ENCODE peak calls at places on chromosome 22, in seven cellular contexts. S, W, Z, E, X, M and V are unnamed samples.

GRCh38 chr22:49756656-49757055 is 71.0 kb downstream of the BRD1 start:
- DNase-seq in W (no peak), S (no peak), Z (no peak), M (no peak), E (no peak), X (no peak), V (no peak)

GRCh38 chr22:41367039-41367679 is 14.6 kb upstream of the TEF start:
- DNase-seq in S (peak), W (peak), X (peak), Z (peak), M (peak), E (no peak), V (peak)

GRCh38 chr22:49086606-49087157 is 741.0 kb downstream of the BRD1 start:
- DNase-seq in E (no peak), X (no peak), Z (no peak), M (no peak), S (no peak), W (no peak), V (no peak)

GRCh38 chr22:38757464-38757757 is 1.6 kb upstream of the SUN2 start:
- DNase-seq in Z (no peak), E (no peak), X (no peak), S (no peak), M (no peak), W (no peak), V (no peak)

GRCh38 chr22:22684605-22685561 is 40.5 kb downstream of the GGTLC2 start:
- DNase-seq in W (no peak), X (peak), M (peak), E (peak), S (no peak), Z (peak), V (peak)

GRCh38 chr22:41526802-41527799 is 17.2 kb downstream of the POLR3H start:
- DNase-seq in E (peak), X (peak), M (no peak), Z (peak), S (no peak), W (no peak), V (peak)

GRCh38 chr22:47333625-47334024 is 571.2 kb downstream of the TBC1D22A start:
- DNase-seq in S (no peak), M (peak), E (no peak), Z (peak), W (peak), X (peak), V (no peak)

GRCh38 chr22:46662226-46662625 is 42.0 kb downstream of the GRAMD4 start:
- DNase-seq in M (no peak), X (no peak), W (no peak), Z (no peak), S (no peak), E (no peak), V (no peak)

GRCh38 chr22:48886604-48887393 is 940.9 kb downstream of the BRD1 start:
- DNase-seq in M (no peak), X (no peak), E (no peak), W (peak), S (no peak), Z (no peak), V (no peak)

GRCh38 chr22:41812805-41813545 is 12.5 kb downstream of the CCDC134 start:
- DNase-seq in E (no peak), S (no peak), M (no peak), X (no peak), W (no peak), Z (no peak), V (no peak)

GRCh38 chr22:33504941-33505647 is 415.2 kb downstream of the LARGE1 start:
- DNase-seq in X (no peak), M (no peak), E (no peak), S (no peak), Z (no peak), W (no peak), V (peak)

GRCh38 chr22:44459041-44459440 is 39.0 kb downstream of the RTL6 start:
- DNase-seq in S (no peak), M (no peak), W (no peak), Z (no peak), E (no peak), X (no peak), V (no peak)